ENCODE peak calls at places on chromosome 3, in nine cellular contexts. O is endothelial cell; C is GM06990; L is progenitor cell of endocrine pancreas; N is dorsolateral prefrontal cortex; W is nephron progenitor cell; F is CD8-positive, alpha-beta T cell; Y is CD4-positive, alpha-beta T cell; X is MM.1S. I is an unnamed sample.

GRCh38 chr3:138253609-138254008 is 66.5 kb downstream of the ARMC8 start:
- DNase-seq in O (no peak), C (no peak), L (no peak), N (no peak), W (no peak), F (no peak), Y (no peak), X (no peak), I (no peak)

GRCh38 chr3:180563411-180563810 is 38.6 kb upstream of the TTC14 start:
- DNase-seq in O (no peak), C (no peak), L (no peak), N (no peak), W (no peak), F (no peak), Y (no peak), X (no peak), I (no peak)

GRCh38 chr3:188259611-188260010 is 105.7 kb downstream of the LPP start:
- DNase-seq in O (no peak), C (no peak), L (no peak), N (no peak), W (no peak), F (no peak), Y (no peak), X (no peak), I (no peak)

GRCh38 chr3:134483195-134483890 is 2.4 kb downstream of the ANAPC13 start:
- DNase-seq in O (no peak), C (no peak), L (no peak), N (no peak), W (no peak), F (no peak), Y (no peak), X (no peak), I (no peak)

GRCh38 chr3:94909726-94910125 is 846.9 kb downstream of the NSUN3 start:
- DNase-seq in O (no peak), C (no peak), L (no peak), N (no peak), W (no peak), F (no peak), Y (no peak), X (no peak), I (no peak)

GRCh38 chr3:132199451-132199850 is 117.8 kb upstream of the ACP3 start:
- DNase-seq in O (no peak), C (no peak), L (no peak), N (no peak), W (no peak), F (no peak), Y (no peak), X (no peak), I (no peak)

GRCh38 chr3:4986175-4986610 is 7.0 kb downstream of the BHLHE40 start:
- DNase-seq in O (no peak), C (no peak), L (no peak), N (no peak), W (no peak), F (no peak), Y (no peak), X (no peak), I (no peak)

GRCh38 chr3:138947303-138948121 is 495 bp downstream of the FOXL2NB start:
- DNase-seq in O (peak; percentile 31), C (no peak), L (no peak), N (no peak), W (no peak), F (no peak), Y (no peak), X (no peak), I (no peak)

GRCh38 chr3:127039719-127040118 is 56.8 kb downstream of the PLXNA1 start:
- DNase-seq in O (no peak), C (no peak), L (no peak), N (no peak), W (no peak), F (no peak), Y (no peak), X (no peak), I (no peak)

GRCh38 chr3:111392911-111393351 is 149.1 kb upstream of the CD96 start:
- DNase-seq in O (no peak), C (no peak), L (no peak), N (no peak), W (no peak), F (peak; percentile 33), Y (peak; percentile 26), X (peak; percentile 76), I (no peak)

DNA sequence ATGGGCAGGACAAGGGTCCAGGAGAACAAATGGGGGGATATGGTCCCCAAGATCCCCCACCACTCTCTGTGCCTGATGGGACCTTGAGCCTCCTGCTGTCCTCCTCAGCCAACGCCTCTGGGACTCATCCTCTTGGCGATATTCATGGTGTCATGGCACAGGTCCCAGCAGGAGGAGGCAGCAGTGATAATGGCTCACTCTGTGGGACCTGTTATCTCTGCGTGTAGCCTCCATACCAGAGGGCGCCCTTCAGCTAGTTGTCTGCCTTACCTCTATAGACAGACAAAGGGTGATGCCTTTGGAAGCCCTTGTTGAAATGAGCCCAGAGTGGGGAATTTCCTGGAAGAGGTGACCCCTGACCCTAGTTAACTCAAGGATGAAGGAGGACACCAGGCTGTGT is 7.4 kb downstream of the ZBTB47 start:
- DNase-seq in O (no peak), C (no peak), L (no peak), N (no peak), W (no peak), F (no peak), Y (no peak), X (no peak), I (no peak)
- TF ChIP-seq CTCF in O (no peak), C (peak; percentile 35), L (no peak), N (no peak), W (no peak), F (no peak), Y (no peak), X (peak; percentile 8), I (no peak)

GRCh38 chr3:53074366-53074696 is 28.5 kb upstream of the SFMBT1 start:
- DNase-seq in O (no peak), C (no peak), L (no peak), N (no peak), W (no peak), F (no peak), Y (no peak), X (no peak), I (no peak)

GRCh38 chr3:53071882-53072431 is 26.1 kb upstream of the SFMBT1 start:
- DNase-seq in O (no peak), C (no peak), L (no peak), N (no peak), W (no peak), F (no peak), Y (no peak), X (no peak), I (no peak)

GRCh38 chr3:53074761-53075742 is 29.2 kb upstream of the SFMBT1 start:
- DNase-seq in O (no peak), C (no peak), L (no peak), N (no peak), W (no peak), F (no peak), Y (no peak), X (no peak), I (no peak)

GRCh38 chr3:53072653-53073552 is 27.0 kb upstream of the SFMBT1 start:
- DNase-seq in O (peak; percentile 90), C (peak; percentile 83), L (peak; percentile 72), N (peak; percentile 78), W (peak; percentile 90), F (peak; percentile 89), Y (peak; percentile 85), X (peak; percentile 80), I (peak; percentile 32)

DNA sequence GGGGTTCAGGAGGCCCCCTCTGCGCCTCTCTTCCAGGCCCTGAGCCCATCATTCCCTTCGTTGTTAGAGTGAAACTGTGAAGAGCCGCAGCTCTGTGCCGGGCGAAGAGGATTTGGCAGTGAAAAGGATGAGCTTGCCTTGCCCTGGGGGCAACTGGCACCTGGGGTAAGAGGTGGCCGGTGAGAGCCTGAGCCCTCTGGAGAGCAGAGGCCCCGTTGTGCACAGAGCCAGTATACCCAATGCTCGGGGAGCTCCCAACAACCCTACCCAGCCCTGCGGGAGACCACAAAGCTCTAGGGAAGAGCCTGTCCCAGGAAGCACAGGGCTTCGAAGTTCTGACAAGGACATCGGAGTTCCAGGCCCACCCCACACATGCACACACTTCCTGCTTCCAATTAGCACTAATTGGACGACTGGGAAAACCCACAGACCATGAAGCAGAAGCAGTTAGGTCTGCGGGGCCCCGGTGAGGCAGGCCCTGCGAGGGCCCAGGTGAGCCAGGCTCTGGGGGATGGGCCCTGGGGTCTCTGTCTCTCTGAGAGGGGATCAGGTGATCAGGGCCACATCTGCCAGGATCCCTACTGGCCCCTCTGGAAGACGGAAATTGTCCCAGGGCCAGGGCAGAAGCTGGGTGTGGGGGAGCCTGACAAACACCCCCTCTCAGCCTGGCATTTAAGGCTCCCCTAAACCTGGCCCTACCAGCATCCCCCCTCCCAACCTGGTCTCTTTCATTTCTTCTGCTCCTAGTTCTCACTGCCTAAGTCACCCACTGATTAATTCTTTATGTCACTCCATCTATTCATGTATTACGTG is 27.9 kb upstream of the SFMBT1 start:
- DNase-seq in O (no peak), C (no peak), L (no peak), N (no peak), W (no peak), F (no peak), Y (no peak), X (no peak), I (no peak)
- TF ChIP-seq CTCF in O (no peak), C (no peak), L (no peak), N (no peak), W (no peak), F (no peak), Y (no peak), X (no peak), I (no peak)

GRCh38 chr3:170555329-170555728 is 30.5 kb downstream of the SLC7A14 start:
- DNase-seq in O (no peak), C (no peak), L (no peak), N (no peak), W (no peak), F (no peak), Y (no peak), X (no peak), I (no peak)

GRCh38 chr3:170558417-170558816 is 27.5 kb downstream of the SLC7A14 start:
- DNase-seq in O (no peak), C (no peak), L (no peak), N (no peak), W (no peak), F (no peak), Y (no peak), X (no peak), I (no peak)

GRCh38 chr3:170553788-170554620 is 31.9 kb downstream of the SLC7A14 start:
- DNase-seq in O (no peak), C (no peak), L (no peak), N (no peak), W (no peak), F (no peak), Y (no peak), X (no peak), I (no peak)
- TF ChIP-seq CTCF in O (no peak), C (no peak), L (no peak), N (peak; percentile 41), W (no peak), F (no peak), Y (no peak), X (no peak), I (no peak)

DNA sequence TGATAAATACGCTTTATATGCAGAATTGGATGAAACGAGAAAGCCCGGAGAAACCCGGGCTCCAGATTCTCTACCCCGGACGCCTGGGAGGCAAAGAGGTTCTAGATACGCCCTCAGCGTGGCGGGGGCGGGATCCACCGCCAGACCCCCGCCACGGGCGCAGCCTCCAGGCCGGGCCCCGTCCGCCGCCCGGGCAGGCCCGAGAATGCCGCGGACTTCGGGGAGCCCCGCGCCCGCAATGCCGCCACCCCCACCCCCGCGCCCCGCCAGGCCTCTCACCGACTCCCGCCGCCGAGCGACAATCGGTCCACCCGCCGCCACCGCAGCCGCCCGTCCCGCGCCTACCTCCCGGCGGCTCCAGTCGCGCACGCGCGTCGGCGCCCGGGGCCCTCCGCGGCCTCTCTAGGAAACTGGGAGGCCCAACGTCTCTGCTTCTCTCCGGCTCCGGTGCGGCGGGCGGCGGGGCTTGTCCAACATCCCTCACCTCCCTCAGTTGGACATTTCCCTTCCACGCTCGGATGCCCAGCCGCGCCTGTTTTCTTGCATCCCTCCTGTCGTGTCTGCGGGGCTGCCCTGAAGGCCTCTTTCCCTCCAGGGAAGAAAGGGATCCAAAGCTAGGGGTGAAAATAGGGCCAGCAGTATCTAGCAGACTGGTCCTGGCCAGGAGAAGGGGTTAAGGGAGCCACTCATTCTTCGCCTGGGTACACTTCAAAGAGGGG is at the start of gene ZNF445:
- DNase-seq in O (peak; percentile 78), C (peak; percentile 87), L (peak; percentile 66), N (peak; percentile 79), W (peak; percentile 86), F (peak; percentile 73), Y (peak; percentile 71), X (peak; percentile 81), I (peak; percentile 38)
- TF ChIP-seq CTCF in O (no peak), C (no peak), L (no peak), N (peak; percentile 38), W (no peak), F (no peak), Y (no peak), X (no peak), I (no peak)

I was measured in AG09319.